ENCODE peak calls at places on chromosome 4, in nine cellular contexts. H, B, A, W, D, Y, N, R and U are unnamed samples.

GRCh38 chr4:158799856-158800255 is 31.0 kb downstream of the FNIP2 start:
- DNase-seq in H (no peak), B (no peak), A (no peak), W (no peak), D (no peak), Y (no peak), N (no peak), R (no peak), U (no peak)

GRCh38 chr4:69875576-69875975 is 15.6 kb upstream of the SULT1E1 start:
- DNase-seq in H (no peak), B (no peak), A (no peak), W (no peak), D (no peak), Y (no peak), N (no peak), R (no peak), U (no peak)

GRCh38 chr4:90841676-90842075 is 714.5 kb downstream of the CCSER1 start:
- DNase-seq in H (no peak), B (no peak), A (no peak), W (no peak), D (no peak), Y (no peak), N (no peak), R (no peak), U (no peak)

GRCh38 chr4:76546282-76547166 is 111.5 kb downstream of the SHROOM3 start:
- DNase-seq in H (peak), B (no peak), A (peak), W (peak), D (peak), Y (peak), N (no peak), R (no peak), U (no peak)

GRCh38 chr4:111842336-111842735 is 302.9 kb upstream of the FAM241A start:
- DNase-seq in H (no peak), B (no peak), A (no peak), W (no peak), D (no peak), Y (no peak), N (no peak), R (no peak), U (no peak)

GRCh38 chr4:169253904-169254303 is 16.9 kb downstream of the SH3RF1 start:
- DNase-seq in H (no peak), B (no peak), A (no peak), W (no peak), D (peak), Y (peak), N (no peak), R (no peak), U (no peak)

GRCh38 chr4:184416913-184417734 is 57.2 kb downstream of the IRF2 start:
- DNase-seq in H (no peak), B (no peak), A (no peak), W (no peak), D (peak), Y (no peak), N (peak), R (peak), U (no peak)

GRCh38 chr4:26161030-26161824 is 159.6 kb upstream of the RBPJ start:
- DNase-seq in H (no peak), B (no peak), A (peak), W (peak), D (no peak), Y (no peak), N (no peak), R (peak), U (no peak)

GRCh38 chr4:15765910-15766703 is 12.0 kb upstream of the CD38 start:
- DNase-seq in H (no peak), B (no peak), A (no peak), W (no peak), D (no peak), Y (no peak), N (no peak), R (peak), U (no peak)

GRCh38 chr4:119781044-119781443 is 152.4 kb upstream of the PDE5A start:
- DNase-seq in H (no peak), B (no peak), A (no peak), W (no peak), D (no peak), Y (no peak), N (no peak), R (no peak), U (no peak)

GRCh38 chr4:3644849-3645627 is 112.8 kb upstream of the LRPAP1 start:
- DNase-seq in H (no peak), B (no peak), A (no peak), W (no peak), D (no peak), Y (peak), N (peak), R (no peak), U (no peak)

GRCh38 chr4:3524349-3524748 is 7.9 kb downstream of the LRPAP1 start:
- DNase-seq in H (no peak), B (no peak), A (no peak), W (no peak), D (no peak), Y (no peak), N (no peak), R (no peak), U (no peak)

GRCh38 chr4:134201216-134202098 is at the start of gene PABPC4L:
- DNase-seq in H (peak), B (no peak), A (no peak), W (peak), D (peak), Y (peak), N (peak), R (no peak), U (no peak)

GRCh38 chr4:188372856-188373255 is 233.6 kb downstream of the TRIML1 start:
- DNase-seq in H (peak), B (no peak), A (peak), W (no peak), D (peak), Y (no peak), N (no peak), R (no peak), U (no peak)

GRCh38 chr4:178275671-178276360 is 833.6 kb upstream of the AGA start:
- DNase-seq in H (no peak), B (no peak), A (no peak), W (no peak), D (peak), Y (no peak), N (no peak), R (no peak), U (no peak)

GRCh38 chr4:157012781-157013180 is 41.2 kb upstream of the PDGFC start:
- DNase-seq in H (no peak), B (no peak), A (no peak), W (no peak), D (no peak), Y (peak), N (no peak), R (no peak), U (no peak)

GRCh38 chr4:1060646-1061371 is 49.4 kb downstream of the FGFRL1 start:
- DNase-seq in H (no peak), B (no peak), A (no peak), W (peak), D (no peak), Y (no peak), N (no peak), R (no peak), U (no peak)

GRCh38 chr4:173410106-173410505 is 11.2 kb upstream of the SCRG1 start:
- DNase-seq in H (no peak), B (no peak), A (no peak), W (no peak), D (no peak), Y (no peak), N (no peak), R (no peak), U (no peak)

GRCh38 chr4:43374352-43374751 is 481.8 kb downstream of the GRXCR1 start:
- DNase-seq in H (no peak), B (no peak), A (no peak), W (no peak), D (no peak), Y (peak), N (no peak), R (no peak), U (no peak)

GRCh38 chr4:88008133-88008621 is 742 bp downstream of the PKD2 start:
- DNase-seq in H (no peak), B (peak), A (peak), W (peak), D (peak), Y (peak), N (no peak), R (peak), U (peak)

GRCh38 chr4:53748328-53748772 is 157.1 kb upstream of the LNX1 start:
- DNase-seq in H (no peak), B (no peak), A (no peak), W (no peak), D (no peak), Y (no peak), N (no peak), R (no peak), U (peak)

GRCh38 chr4:40458683-40459082 is 123.5 kb downstream of the CHRNA9 start:
- DNase-seq in H (no peak), B (no peak), A (no peak), W (no peak), D (no peak), Y (no peak), N (no peak), R (no peak), U (no peak)

GRCh38 chr4:125323547-125324100 is 8.9 kb downstream of the FAT4 start:
- DNase-seq in H (no peak), B (no peak), A (peak), W (no peak), D (peak), Y (peak), N (no peak), R (no peak), U (no peak)

GRCh38 chr4:113050361-113050760 is 908 bp downstream of the ANK2 start:
- DNase-seq in H (no peak), B (no peak), A (no peak), W (no peak), D (no peak), Y (no peak), N (no peak), R (no peak), U (no peak)

GRCh38 chr4:46781434-46782092 is 127.5 kb downstream of the COX7B2 start:
- DNase-seq in H (no peak), B (no peak), A (no peak), W (no peak), D (no peak), Y (no peak), N (no peak), R (no peak), U (peak)

GRCh38 chr4:61200991-61201526 is 933 bp downstream of the ADGRL3 start:
- DNase-seq in H (no peak), B (no peak), A (peak), W (peak), D (peak), Y (peak), N (no peak), R (no peak), U (no peak)

GRCh38 chr4:187606581-187606980 is 389.0 kb upstream of the ZFP42 start:
- DNase-seq in H (peak), B (no peak), A (peak), W (peak), D (peak), Y (peak), N (peak), R (peak), U (no peak)

GRCh38 chr4:120801171-120801758 is 121.3 kb downstream of the PRDM5 start:
- DNase-seq in H (peak), B (no peak), A (no peak), W (no peak), D (no peak), Y (peak), N (peak), R (no peak), U (no peak)